ENCODE peak calls at places on chromosomes 12 and 14, in eight cellular contexts. One of them, this sample, is unnamed.

GRCh38 chr14:104891664-104892500 is 26.8 kb downstream of the CEP170B start:
- DNase-seq in AG04450: no peak
- DNase-seq in IMR-90: no peak
- DNase-seq in adrenal gland: peak
- DNase-seq in T-cell: no peak
- DNase-seq in H7: peak
- DNase-seq in stimulated activated CD4-positive, alpha-beta T cell treated with anti-CD3 and anti-CD28 coated beads, Interleukin-12 subunit alpha, Interleukin-12 subunit beta, amount 100 ng/mL, for 24 hours: no peak
- DNase-seq in amniotic stem cell: no peak
- DNase-seq in this sample: no peak

GRCh38 chr12:120856980-120857379 is 47.2 kb downstream of the SPPL3 start:
- DNase-seq in amniotic stem cell: no peak
- DNase-seq in H7: no peak
- DNase-seq in stimulated activated CD4-positive, alpha-beta T cell treated with anti-CD3 and anti-CD28 coated beads, Interleukin-12 subunit alpha, Interleukin-12 subunit beta, amount 100 ng/mL, for 24 hours: no peak
- DNase-seq in adrenal gland: no peak
- DNase-seq in AG04450: no peak
- DNase-seq in IMR-90: no peak
- DNase-seq in T-cell: no peak
- DNase-seq in this sample: peak

GRCh38 chr14:95516554-95517209 is at the start of gene SYNE3:
- DNase-seq in adrenal gland: peak
- DNase-seq in stimulated activated CD4-positive, alpha-beta T cell treated with anti-CD3 and anti-CD28 coated beads, Interleukin-12 subunit alpha, Interleukin-12 subunit beta, amount 100 ng/mL, for 24 hours: peak
- DNase-seq in IMR-90: no peak
- DNase-seq in H7: peak
- DNase-seq in AG04450: no peak
- DNase-seq in amniotic stem cell: no peak
- DNase-seq in T-cell: peak
- DNase-seq in this sample: no peak

GRCh38 chr14:36207500-36207899 is 31.0 kb upstream of the PTCSC3 start:
- DNase-seq in stimulated activated CD4-positive, alpha-beta T cell treated with anti-CD3 and anti-CD28 coated beads, Interleukin-12 subunit alpha, Interleukin-12 subunit beta, amount 100 ng/mL, for 24 hours: no peak
- DNase-seq in T-cell: no peak
- DNase-seq in adrenal gland: no peak
- DNase-seq in amniotic stem cell: no peak
- DNase-seq in AG04450: no peak
- DNase-seq in H7: no peak
- DNase-seq in IMR-90: peak
- DNase-seq in this sample: peak

GRCh38 chr12:109523071-109523470 is 45.6 kb downstream of the UBE3B start:
- DNase-seq in H7: no peak
- DNase-seq in amniotic stem cell: no peak
- DNase-seq in adrenal gland: no peak
- DNase-seq in IMR-90: no peak
- DNase-seq in AG04450: no peak
- DNase-seq in T-cell: no peak
- DNase-seq in stimulated activated CD4-positive, alpha-beta T cell treated with anti-CD3 and anti-CD28 coated beads, Interleukin-12 subunit alpha, Interleukin-12 subunit beta, amount 100 ng/mL, for 24 hours: no peak
- DNase-seq in this sample: no peak

GRCh38 chr12:51424094-51424661 is 453 bp upstream of the SLC4A8 start:
- DNase-seq in AG04450: no peak
- DNase-seq in stimulated activated CD4-positive, alpha-beta T cell treated with anti-CD3 and anti-CD28 coated beads, Interleukin-12 subunit alpha, Interleukin-12 subunit beta, amount 100 ng/mL, for 24 hours: no peak
- DNase-seq in adrenal gland: no peak
- DNase-seq in H7: no peak
- DNase-seq in amniotic stem cell: no peak
- DNase-seq in T-cell: no peak
- DNase-seq in IMR-90: no peak
- DNase-seq in this sample: no peak

GRCh38 chr14:32985881-32986280 is 47.2 kb downstream of the NPAS3 start:
- DNase-seq in amniotic stem cell: no peak
- DNase-seq in adrenal gland: no peak
- DNase-seq in IMR-90: no peak
- DNase-seq in T-cell: no peak
- DNase-seq in H7: no peak
- DNase-seq in AG04450: no peak
- DNase-seq in stimulated activated CD4-positive, alpha-beta T cell treated with anti-CD3 and anti-CD28 coated beads, Interleukin-12 subunit alpha, Interleukin-12 subunit beta, amount 100 ng/mL, for 24 hours: no peak
- DNase-seq in this sample: peak

GRCh38 chr12:117300131-117300530 is 61.3 kb downstream of the NOS1 start:
- DNase-seq in amniotic stem cell: no peak
- DNase-seq in IMR-90: no peak
- DNase-seq in AG04450: no peak
- DNase-seq in adrenal gland: no peak
- DNase-seq in stimulated activated CD4-positive, alpha-beta T cell treated with anti-CD3 and anti-CD28 coated beads, Interleukin-12 subunit alpha, Interleukin-12 subunit beta, amount 100 ng/mL, for 24 hours: no peak
- DNase-seq in H7: no peak
- DNase-seq in T-cell: no peak
- DNase-seq in this sample: no peak

GRCh38 chr12:111173391-111174282 is 195.3 kb downstream of the PHETA1 start:
- DNase-seq in stimulated activated CD4-positive, alpha-beta T cell treated with anti-CD3 and anti-CD28 coated beads, Interleukin-12 subunit alpha, Interleukin-12 subunit beta, amount 100 ng/mL, for 24 hours: no peak
- DNase-seq in adrenal gland: no peak
- DNase-seq in T-cell: no peak
- DNase-seq in H7: no peak
- DNase-seq in IMR-90: no peak
- DNase-seq in amniotic stem cell: no peak
- DNase-seq in AG04450: no peak
- DNase-seq in this sample: no peak

GRCh38 chr14:101819251-101819990 is 57.9 kb downstream of the PPP2R5C start:
- DNase-seq in adrenal gland: no peak
- DNase-seq in AG04450: no peak
- DNase-seq in amniotic stem cell: no peak
- DNase-seq in stimulated activated CD4-positive, alpha-beta T cell treated with anti-CD3 and anti-CD28 coated beads, Interleukin-12 subunit alpha, Interleukin-12 subunit beta, amount 100 ng/mL, for 24 hours: peak
- DNase-seq in H7: no peak
- DNase-seq in T-cell: peak
- DNase-seq in IMR-90: no peak
- DNase-seq in this sample: no peak

GRCh38 chr12:23855813-23856212 is 93.7 kb downstream of the SOX5 start:
- DNase-seq in T-cell: no peak
- DNase-seq in H7: no peak
- DNase-seq in IMR-90: no peak
- DNase-seq in adrenal gland: no peak
- DNase-seq in amniotic stem cell: no peak
- DNase-seq in stimulated activated CD4-positive, alpha-beta T cell treated with anti-CD3 and anti-CD28 coated beads, Interleukin-12 subunit alpha, Interleukin-12 subunit beta, amount 100 ng/mL, for 24 hours: no peak
- DNase-seq in AG04450: no peak
- DNase-seq in this sample: no peak

GRCh38 chr12:105025890-105026289 is 39.8 kb downstream of the NOPCHAP1 start:
- DNase-seq in H7: no peak
- DNase-seq in adrenal gland: peak
- DNase-seq in amniotic stem cell: peak
- DNase-seq in T-cell: no peak
- DNase-seq in AG04450: peak
- DNase-seq in stimulated activated CD4-positive, alpha-beta T cell treated with anti-CD3 and anti-CD28 coated beads, Interleukin-12 subunit alpha, Interleukin-12 subunit beta, amount 100 ng/mL, for 24 hours: no peak
- DNase-seq in IMR-90: peak
- DNase-seq in this sample: peak

GRCh38 chr12:101021911-101022388 is 188.1 kb downstream of the SLC5A8 start:
- DNase-seq in amniotic stem cell: peak
- DNase-seq in AG04450: peak
- DNase-seq in IMR-90: peak
- DNase-seq in H7: no peak
- DNase-seq in adrenal gland: no peak
- DNase-seq in T-cell: no peak
- DNase-seq in stimulated activated CD4-positive, alpha-beta T cell treated with anti-CD3 and anti-CD28 coated beads, Interleukin-12 subunit alpha, Interleukin-12 subunit beta, amount 100 ng/mL, for 24 hours: no peak
- DNase-seq in this sample: peak

GRCh38 chr12:6635856-6636521 is at the start of gene LPAR5:
- DNase-seq in IMR-90: no peak
- DNase-seq in H7: peak
- DNase-seq in AG04450: no peak
- DNase-seq in amniotic stem cell: no peak
- DNase-seq in stimulated activated CD4-positive, alpha-beta T cell treated with anti-CD3 and anti-CD28 coated beads, Interleukin-12 subunit alpha, Interleukin-12 subunit beta, amount 100 ng/mL, for 24 hours: no peak
- DNase-seq in T-cell: no peak
- DNase-seq in adrenal gland: no peak
- DNase-seq in this sample: peak

GRCh38 chr12:126747530-126748149 is 1519.3 kb upstream of the TMEM132C start:
- DNase-seq in amniotic stem cell: no peak
- DNase-seq in AG04450: no peak
- DNase-seq in H7: peak
- DNase-seq in IMR-90: no peak
- DNase-seq in T-cell: no peak
- DNase-seq in stimulated activated CD4-positive, alpha-beta T cell treated with anti-CD3 and anti-CD28 coated beads, Interleukin-12 subunit alpha, Interleukin-12 subunit beta, amount 100 ng/mL, for 24 hours: peak
- DNase-seq in adrenal gland: peak
- DNase-seq in this sample: peak

GRCh38 chr12:43776498-43776897 is 17.7 kb downstream of the IRAK4 start:
- DNase-seq in AG04450: no peak
- DNase-seq in IMR-90: peak
- DNase-seq in adrenal gland: no peak
- DNase-seq in stimulated activated CD4-positive, alpha-beta T cell treated with anti-CD3 and anti-CD28 coated beads, Interleukin-12 subunit alpha, Interleukin-12 subunit beta, amount 100 ng/mL, for 24 hours: no peak
- DNase-seq in T-cell: peak
- DNase-seq in amniotic stem cell: no peak
- DNase-seq in H7: peak
- DNase-seq in this sample: peak

GRCh38 chr12:106954462-106955376 is 988 bp upstream of the TMEM263 start:
- DNase-seq in AG04450: no peak
- DNase-seq in stimulated activated CD4-positive, alpha-beta T cell treated with anti-CD3 and anti-CD28 coated beads, Interleukin-12 subunit alpha, Interleukin-12 subunit beta, amount 100 ng/mL, for 24 hours: no peak
- DNase-seq in IMR-90: peak
- DNase-seq in adrenal gland: peak
- DNase-seq in H7: peak
- DNase-seq in amniotic stem cell: no peak
- DNase-seq in T-cell: peak
- DNase-seq in this sample: peak

GRCh38 chr12:66620703-66621102 is 58.2 kb downstream of the GRIP1 start:
- DNase-seq in IMR-90: no peak
- DNase-seq in AG04450: no peak
- DNase-seq in adrenal gland: no peak
- DNase-seq in stimulated activated CD4-positive, alpha-beta T cell treated with anti-CD3 and anti-CD28 coated beads, Interleukin-12 subunit alpha, Interleukin-12 subunit beta, amount 100 ng/mL, for 24 hours: no peak
- DNase-seq in H7: no peak
- DNase-seq in amniotic stem cell: no peak
- DNase-seq in T-cell: no peak
- DNase-seq in this sample: no peak

GRCh38 chr14:24960816-24961215 is 89.1 kb downstream of the STXBP6 start:
- DNase-seq in AG04450: no peak
- DNase-seq in IMR-90: peak
- DNase-seq in H7: no peak
- DNase-seq in stimulated activated CD4-positive, alpha-beta T cell treated with anti-CD3 and anti-CD28 coated beads, Interleukin-12 subunit alpha, Interleukin-12 subunit beta, amount 100 ng/mL, for 24 hours: no peak
- DNase-seq in adrenal gland: no peak
- DNase-seq in amniotic stem cell: no peak
- DNase-seq in T-cell: no peak
- DNase-seq in this sample: peak

GRCh38 chr14:73227812-73228781 is 9.2 kb upstream of the PAPLN start:
- DNase-seq in AG04450: peak
- DNase-seq in adrenal gland: no peak
- DNase-seq in H7: peak
- DNase-seq in stimulated activated CD4-positive, alpha-beta T cell treated with anti-CD3 and anti-CD28 coated beads, Interleukin-12 subunit alpha, Interleukin-12 subunit beta, amount 100 ng/mL, for 24 hours: no peak
- DNase-seq in amniotic stem cell: peak
- DNase-seq in IMR-90: peak
- DNase-seq in T-cell: no peak
- DNase-seq in this sample: peak

GRCh38 chr12:29310899-29311298 is 70.1 kb downstream of the ERGIC2 start:
- DNase-seq in H7: no peak
- DNase-seq in T-cell: no peak
- DNase-seq in IMR-90: no peak
- DNase-seq in amniotic stem cell: no peak
- DNase-seq in adrenal gland: no peak
- DNase-seq in stimulated activated CD4-positive, alpha-beta T cell treated with anti-CD3 and anti-CD28 coated beads, Interleukin-12 subunit alpha, Interleukin-12 subunit beta, amount 100 ng/mL, for 24 hours: no peak
- DNase-seq in AG04450: no peak
- DNase-seq in this sample: no peak

GRCh38 chr12:132302466-132303358 is 26.7 kb downstream of the GALNT9 start:
- DNase-seq in adrenal gland: no peak
- DNase-seq in stimulated activated CD4-positive, alpha-beta T cell treated with anti-CD3 and anti-CD28 coated beads, Interleukin-12 subunit alpha, Interleukin-12 subunit beta, amount 100 ng/mL, for 24 hours: no peak
- DNase-seq in AG04450: no peak
- DNase-seq in IMR-90: no peak
- DNase-seq in amniotic stem cell: no peak
- DNase-seq in H7: no peak
- DNase-seq in T-cell: no peak
- DNase-seq in this sample: no peak

GRCh38 chr12:11726659-11727058 is 77.2 kb downstream of the ETV6 start:
- DNase-seq in stimulated activated CD4-positive, alpha-beta T cell treated with anti-CD3 and anti-CD28 coated beads, Interleukin-12 subunit alpha, Interleukin-12 subunit beta, amount 100 ng/mL, for 24 hours: no peak
- DNase-seq in AG04450: no peak
- DNase-seq in adrenal gland: no peak
- DNase-seq in H7: no peak
- DNase-seq in IMR-90: no peak
- DNase-seq in amniotic stem cell: no peak
- DNase-seq in T-cell: no peak
- DNase-seq in this sample: no peak